ENCODE peak calls at places on chromosomes 4 and X, in six cellular contexts. One of them, this sample, is unnamed. For H3K4me1, the result is how much of the 10 kb centered on the place peaks cover.

GRCh38 chr4:2767705-2768074 is 11.6 kb upstream of the TNIP2 start:
- DNase-seq in tibial artery: no peak
- DNase-seq in ovary: no peak
- DNase-seq in fibroblast of lung: no peak
- DNase-seq in IMR-90: no peak
- DNase-seq in sigmoid colon: peak
- DNase-seq in this sample: no peak

GRCh38 chrX:45077748-45078424 is 122.8 kb downstream of the DIPK2B start:
- DNase-seq in ovary: no peak
- DNase-seq in fibroblast of lung: no peak
- DNase-seq in IMR-90: no peak
- DNase-seq in tibial artery: no peak
- DNase-seq in sigmoid colon: no peak
- DNase-seq in this sample: no peak

GRCh38 chr4:77146426-77147399 is 10.3 kb upstream of the CCNG2 start:
- DNase-seq in tibial artery: no peak
- DNase-seq in IMR-90: no peak
- DNase-seq in fibroblast of lung: peak
- DNase-seq in sigmoid colon: no peak
- DNase-seq in ovary: no peak
- DNase-seq in this sample: no peak

GRCh38 chr4:184937745-184938144 is 80.5 kb upstream of the HELT start:
- DNase-seq in fibroblast of lung: no peak
- DNase-seq in ovary: no peak
- DNase-seq in IMR-90: no peak
- DNase-seq in tibial artery: no peak
- DNase-seq in sigmoid colon: no peak
- DNase-seq in this sample: no peak

GRCh38 chr4:2598661-2599654 is 62.5 kb downstream of the FAM193A start:
- DNase-seq in ovary: no peak
- DNase-seq in IMR-90: peak
- DNase-seq in tibial artery: no peak
- DNase-seq in fibroblast of lung: no peak
- DNase-seq in sigmoid colon: no peak
- DNase-seq in this sample: no peak

GRCh38 chrX:100872161-100872560 is 2.0 kb downstream of the NOX1 start:
- DNase-seq in fibroblast of lung: peak
- DNase-seq in tibial artery: no peak
- DNase-seq in ovary: no peak
- DNase-seq in IMR-90: peak
- DNase-seq in sigmoid colon: no peak
- DNase-seq in this sample: no peak

GRCh38 chr4:140098481-140099132 is 55.4 kb downstream of the MAML3 start:
- DNase-seq in ovary: no peak
- DNase-seq in fibroblast of lung: peak
- DNase-seq in tibial artery: no peak
- DNase-seq in sigmoid colon: no peak
- DNase-seq in IMR-90: peak
- DNase-seq in this sample: no peak

GRCh38 chr4:82865592-82865991 is 25.4 kb downstream of the SEC31A start:
- DNase-seq in tibial artery: no peak
- DNase-seq in sigmoid colon: no peak
- DNase-seq in IMR-90: peak
- DNase-seq in ovary: no peak
- DNase-seq in fibroblast of lung: peak
- DNase-seq in this sample: no peak

GRCh38 chrX:20315140-20315539 is 48.4 kb upstream of the RPS6KA3 start:
- DNase-seq in IMR-90: no peak
- DNase-seq in tibial artery: no peak
- DNase-seq in sigmoid colon: no peak
- DNase-seq in fibroblast of lung: no peak
- DNase-seq in ovary: no peak
- DNase-seq in this sample: no peak

GRCh38 chrX:16778545-16778944 is 7.7 kb upstream of the TXLNG start:
- DNase-seq in tibial artery: no peak
- DNase-seq in fibroblast of lung: no peak
- DNase-seq in IMR-90: peak
- DNase-seq in sigmoid colon: no peak
- DNase-seq in ovary: no peak
- DNase-seq in this sample: no peak

GRCh38 chrX:85627363-85627762 is 247.9 kb upstream of the POF1B start:
- DNase-seq in sigmoid colon: no peak
- DNase-seq in ovary: no peak
- DNase-seq in IMR-90: peak
- DNase-seq in tibial artery: no peak
- DNase-seq in fibroblast of lung: no peak
- DNase-seq in this sample: no peak

GRCh38 chr4:120753854-120754253 is 168.7 kb downstream of the PRDM5 start:
- DNase-seq in IMR-90: no peak
- DNase-seq in sigmoid colon: no peak
- DNase-seq in ovary: no peak
- DNase-seq in tibial artery: no peak
- DNase-seq in fibroblast of lung: no peak
- DNase-seq in this sample: no peak

GRCh38 chrX:143635915-143636314 is at the start of gene SLITRK4:
- DNase-seq in ovary: no peak
- DNase-seq in IMR-90: no peak
- DNase-seq in tibial artery: no peak
- DNase-seq in sigmoid colon: no peak
- DNase-seq in fibroblast of lung: no peak
- DNase-seq in this sample: no peak

GRCh38 chrX:110427076-110427475 is 68.4 kb downstream of the RTL9 start:
- DNase-seq in ovary: no peak
- DNase-seq in fibroblast of lung: no peak
- DNase-seq in tibial artery: no peak
- DNase-seq in sigmoid colon: no peak
- DNase-seq in IMR-90: no peak
- DNase-seq in this sample: no peak

GRCh38 chrX:47191331-47191730 is 2.3 kb upstream of the UBA1 start:
- DNase-seq in fibroblast of lung: no peak
- DNase-seq in IMR-90: no peak
- DNase-seq in ovary: no peak
- DNase-seq in sigmoid colon: no peak
- DNase-seq in tibial artery: peak
- DNase-seq in this sample: no peak

GRCh38 chr4:16205298-16206164 is 20.7 kb downstream of the TAPT1 start:
- DNase-seq in tibial artery: no peak
- DNase-seq in fibroblast of lung: no peak
- DNase-seq in IMR-90: no peak
- DNase-seq in sigmoid colon: no peak
- DNase-seq in ovary: no peak
- DNase-seq in this sample: no peak

GRCh38 chr4:173420324-173420752 is 21.4 kb upstream of the SCRG1 start:
- DNase-seq in sigmoid colon: no peak
- DNase-seq in IMR-90: peak
- DNase-seq in fibroblast of lung: peak
- DNase-seq in tibial artery: no peak
- DNase-seq in ovary: no peak
- DNase-seq in this sample: no peak

GRCh38 chr4:117784266-117784665 is 250.0 kb upstream of the NDST3 start:
- DNase-seq in tibial artery: no peak
- DNase-seq in IMR-90: no peak
- DNase-seq in sigmoid colon: no peak
- DNase-seq in fibroblast of lung: no peak
- DNase-seq in ovary: no peak
- DNase-seq in this sample: no peak

GRCh38 chrX:31656013-31656412 is 584.2 kb upstream of the FTHL17 start:
- DNase-seq in ovary: no peak
- DNase-seq in fibroblast of lung: peak
- DNase-seq in IMR-90: peak
- DNase-seq in sigmoid colon: no peak
- DNase-seq in tibial artery: no peak
- DNase-seq in this sample: no peak

GRCh38 chrX:119121341-119121740 is 6.3 kb downstream of the KIAA1210 start:
- DNase-seq in IMR-90: peak
- DNase-seq in ovary: no peak
- DNase-seq in fibroblast of lung: peak
- DNase-seq in tibial artery: no peak
- DNase-seq in sigmoid colon: no peak
- DNase-seq in this sample: no peak

GRCh38 chrX:6244666-6245065 is 16.0 kb upstream of the NLGN4X start:
- DNase-seq in sigmoid colon: no peak
- DNase-seq in ovary: no peak
- DNase-seq in IMR-90: no peak
- DNase-seq in tibial artery: no peak
- DNase-seq in fibroblast of lung: no peak
- DNase-seq in this sample: no peak

GRCh38 chr4:337143-337931 is at the start of gene ZNF141:
- DNase-seq in sigmoid colon: peak
- DNase-seq in fibroblast of lung: peak
- DNase-seq in ovary: peak
- DNase-seq in IMR-90: peak
- DNase-seq in tibial artery: peak
- DNase-seq in this sample: peak

GRCh38 chr4:156230151-156230550 is 276.5 kb upstream of the CTSO start:
- DNase-seq in IMR-90: no peak
- DNase-seq in sigmoid colon: no peak
- DNase-seq in tibial artery: no peak
- DNase-seq in ovary: no peak
- DNase-seq in fibroblast of lung: no peak
- DNase-seq in this sample: no peak

GRCh38 chr4:76012388-76012801 is 5.1 kb upstream of the CXCL9 start:
- DNase-seq in IMR-90: peak
- DNase-seq in tibial artery: no peak
- DNase-seq in ovary: no peak
- DNase-seq in fibroblast of lung: peak
- DNase-seq in sigmoid colon: no peak
- DNase-seq in this sample: no peak

GRCh38 chr4:38323141-38323634 is 340.8 kb upstream of the KLF3 start:
- DNase-seq in fibroblast of lung: peak
- DNase-seq in ovary: no peak
- DNase-seq in sigmoid colon: no peak
- DNase-seq in tibial artery: no peak
- DNase-seq in IMR-90: peak
- DNase-seq in this sample: no peak

GRCh38 chr4:185142911-185143595 is at the start of gene SLC25A4:
- DNase-seq in fibroblast of lung: peak
- DNase-seq in IMR-90: peak
- DNase-seq in ovary: peak
- DNase-seq in tibial artery: peak
- DNase-seq in sigmoid colon: peak
- DNase-seq in this sample: peak

GRCh38 chr4:105896984-105897760 is 1.9 kb downstream of the NPNT start:
- DNase-seq in IMR-90: no peak
- DNase-seq in sigmoid colon: no peak
- DNase-seq in fibroblast of lung: no peak
- DNase-seq in tibial artery: no peak
- DNase-seq in ovary: no peak
- DNase-seq in this sample: no peak
- H3K4me3 ChIP-seq in IMR-90: no peak
- H3K4me3 ChIP-seq in sigmoid colon: no peak
- H3K4me3 ChIP-seq in fibroblast of lung: no peak
- H3K4me3 ChIP-seq in tibial artery: peak
- H3K4me3 ChIP-seq in ovary: no peak
- H3K4me3 ChIP-seq in this sample: no peak

DNA sequence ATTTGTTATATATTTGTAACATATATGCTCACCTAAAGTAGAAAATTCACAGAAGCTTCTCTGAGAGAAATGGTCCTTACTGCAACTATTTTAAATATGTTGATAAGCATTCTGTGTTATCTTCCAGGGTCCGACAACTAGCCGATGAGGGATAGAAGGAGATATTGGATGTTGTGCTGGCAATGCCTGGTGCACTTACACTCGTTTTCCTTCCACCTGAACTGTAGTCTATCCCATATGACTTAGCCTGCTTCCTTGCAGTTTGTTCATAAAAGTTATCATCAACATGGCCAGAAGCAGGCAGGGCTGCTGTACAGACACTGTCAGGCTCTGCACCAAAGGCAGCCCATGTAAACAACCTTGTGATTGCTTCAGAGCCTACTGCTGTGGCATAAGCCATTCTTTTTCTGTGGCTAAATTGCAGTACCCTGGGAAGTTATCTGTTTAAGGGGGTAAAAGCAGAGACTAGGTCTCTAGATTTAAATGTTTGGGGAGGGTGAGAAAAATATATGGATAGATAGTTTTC is 1.6 kb downstream of the MAPK10 start:
- DNase-seq in ovary: no peak
- DNase-seq in tibial artery: no peak
- DNase-seq in sigmoid colon: no peak
- DNase-seq in fibroblast of lung: peak
- DNase-seq in IMR-90: peak
- DNase-seq in this sample: no peak
- H3K4me1 ChIP-seq in ovary: under half
- H3K4me1 ChIP-seq in tibial artery: under half
- H3K4me1 ChIP-seq in sigmoid colon: under half
- H3K4me1 ChIP-seq in fibroblast of lung: under half
- H3K4me1 ChIP-seq in IMR-90: under half
- H3K4me1 ChIP-seq in this sample: under half

GRCh38 chr4:168264903-168265302 is 53.6 kb downstream of the DDX60 start:
- DNase-seq in tibial artery: no peak
- DNase-seq in ovary: no peak
- DNase-seq in IMR-90: no peak
- DNase-seq in sigmoid colon: no peak
- DNase-seq in fibroblast of lung: no peak
- DNase-seq in this sample: no peak

GRCh38 chr4:168265327-168265726 is 53.2 kb downstream of the DDX60 start:
- DNase-seq in IMR-90: no peak
- DNase-seq in ovary: no peak
- DNase-seq in fibroblast of lung: peak
- DNase-seq in tibial artery: no peak
- DNase-seq in sigmoid colon: no peak
- DNase-seq in this sample: no peak

GRCh38 chr4:168272488-168272887 is 46.1 kb downstream of the DDX60 start:
- DNase-seq in sigmoid colon: no peak
- DNase-seq in ovary: no peak
- DNase-seq in fibroblast of lung: no peak
- DNase-seq in tibial artery: no peak
- DNase-seq in IMR-90: no peak
- DNase-seq in this sample: no peak

GRCh38 chr4:168273838-168274237 is 44.7 kb downstream of the DDX60 start:
- DNase-seq in IMR-90: no peak
- DNase-seq in tibial artery: no peak
- DNase-seq in ovary: no peak
- DNase-seq in fibroblast of lung: peak
- DNase-seq in sigmoid colon: no peak
- DNase-seq in this sample: no peak

DNA sequence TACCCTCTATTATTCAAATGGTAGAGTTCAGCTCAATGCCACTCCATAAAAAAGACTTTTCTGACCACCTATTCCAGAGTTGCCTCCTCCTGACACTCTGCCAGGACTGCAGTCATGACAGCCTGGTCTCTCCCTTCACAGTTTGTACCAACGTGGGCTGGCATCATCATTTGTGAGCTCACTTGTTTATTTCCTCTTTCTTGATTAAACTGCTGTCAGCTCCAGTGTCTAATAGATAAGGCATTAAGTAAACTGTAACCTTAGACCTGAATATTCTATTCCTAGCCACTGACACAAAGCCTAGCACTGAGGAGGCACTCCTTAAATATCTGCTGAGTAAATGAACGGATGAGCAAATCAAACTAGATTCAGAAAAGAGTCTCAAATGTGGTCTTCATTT is 48.7 kb downstream of the DDX60 start:
- DNase-seq in fibroblast of lung: no peak
- DNase-seq in ovary: no peak
- DNase-seq in IMR-90: no peak
- DNase-seq in sigmoid colon: no peak
- DNase-seq in tibial artery: no peak
- DNase-seq in this sample: no peak
- H3K4me3 ChIP-seq in fibroblast of lung: no peak
- H3K4me3 ChIP-seq in ovary: no peak
- H3K4me3 ChIP-seq in IMR-90: no peak
- H3K4me3 ChIP-seq in sigmoid colon: no peak
- H3K4me3 ChIP-seq in tibial artery: no peak
- H3K4me3 ChIP-seq in this sample: no peak

GRCh38 chr4:8404791-8405515 is 35.6 kb downstream of the ACOX3 start:
- DNase-seq in ovary: no peak
- DNase-seq in tibial artery: no peak
- DNase-seq in sigmoid colon: no peak
- DNase-seq in IMR-90: no peak
- DNase-seq in fibroblast of lung: no peak
- DNase-seq in this sample: no peak
- H3K4me1 ChIP-seq in ovary: under half
- H3K4me1 ChIP-seq in tibial artery: under half
- H3K4me1 ChIP-seq in sigmoid colon: under half
- H3K4me1 ChIP-seq in IMR-90: under half
- H3K4me1 ChIP-seq in fibroblast of lung: under half
- H3K4me1 ChIP-seq in this sample: under half

This sample was measured in right atrium auricular region.